ENCODE peak calls at places on chromosomes 12 and 14, in nine cellular contexts. N, U, T, H, F, E, M, A and J are unnamed samples.

GRCh38 chr12:26629864-26630263 is 203.1 kb downstream of the ITPR2 start:
- DNase-seq in A (no peak), F (peak; percentile 75), T (peak; percentile 29), U (no peak), E (peak; percentile 30), N (no peak), M (no peak), H (no peak), J (no peak)

GRCh38 chr12:43692064-43692463 is 66.5 kb downstream of the PUS7L start:
- DNase-seq in E (no peak), U (no peak), F (peak; percentile 65), A (no peak), T (no peak), H (no peak), M (no peak), N (no peak), J (no peak)

GRCh38 chr12:53191096-53191884 is 10.6 kb upstream of the CSAD start:
- DNase-seq in H (no peak), A (no peak), F (no peak), T (no peak), U (no peak), N (no peak), M (no peak), E (no peak), J (no peak)

GRCh38 chr12:110403146-110403974 is at the start of gene ANAPC7:
- DNase-seq in U (peak; percentile 70), N (peak; percentile 83), T (peak; percentile 83), F (peak; percentile 95), H (peak; percentile 79), E (peak; percentile 91), M (peak; percentile 79), A (peak; percentile 91), J (peak; percentile 70)

GRCh38 chr12:6056406-6057211 is 67.9 kb downstream of the VWF start:
- DNase-seq in H (no peak), A (no peak), M (peak; percentile 23), U (no peak), E (no peak), F (no peak), N (no peak), T (no peak), J (no peak)

GRCh38 chr12:47808049-47808448 is 11.7 kb downstream of the HDAC7 start:
- DNase-seq in N (no peak), F (peak; percentile 71), T (no peak), U (peak; percentile 65), A (no peak), H (peak; percentile 67), E (no peak), M (peak; percentile 71), J (peak; percentile 55)

GRCh38 chr14:72664651-72665050 is 229.2 kb downstream of the DPF3 start:
- DNase-seq in E (no peak), M (no peak), U (no peak), H (no peak), T (no peak), A (no peak), F (peak; percentile 37), N (no peak), J (no peak)

GRCh38 chr12:5623411-5623810 is 191.5 kb downstream of the NTF3 start:
- DNase-seq in E (no peak), H (no peak), U (no peak), F (no peak), M (no peak), N (no peak), T (no peak), A (no peak), J (no peak)

GRCh38 chr12:33438890-33439586 is 581 bp downstream of the SYT10 start:
- DNase-seq in A (peak; percentile 62), T (no peak), N (no peak), U (no peak), F (peak; percentile 29), M (no peak), H (no peak), E (peak; percentile 1), J (peak; percentile 12)

GRCh38 chr12:114812858-114813761 is 129.1 kb upstream of the TBX3 start:
- DNase-seq in M (no peak), T (peak; percentile 55), N (peak; percentile 35), F (peak; percentile 68), H (no peak), U (no peak), E (no peak), A (no peak), J (no peak)

GRCh38 chr12:120886194-120887018 is 17.8 kb downstream of the SPPL3 start:
- DNase-seq in U (no peak), H (no peak), A (no peak), E (no peak), F (no peak), N (no peak), T (no peak), M (no peak), J (no peak)

GRCh38 chr12:26195250-26195640 is at the start of gene SSPN:
- DNase-seq in M (no peak), F (peak; percentile 75), E (peak; percentile 63), T (peak; percentile 31), N (peak; percentile 3), A (peak; percentile 87), H (no peak), U (no peak), J (no peak)

GRCh38 chr12:122366685-122367475 is 55.6 kb downstream of the CLIP1 start:
- DNase-seq in M (no peak), T (peak; percentile 35), U (no peak), F (peak; percentile 96), H (no peak), E (peak; percentile 96), A (no peak), N (no peak), J (no peak)

GRCh38 chr12:75738486-75738885 is 227.1 kb upstream of the KRR1 start:
- DNase-seq in N (no peak), M (peak; percentile 15), H (no peak), U (no peak), F (peak; percentile 31), A (no peak), E (no peak), T (no peak), J (peak; percentile 11)